ENCODE peak calls at places on chromosomes 2 and 18, in five cellular contexts. X, H, C, W and I are unnamed samples.

GRCh38 chr18:72187956-72188355 is 356.2 kb downstream of the CBLN2 start:
- DNase-seq in X (no peak), H (no peak), W (no peak), C (no peak), I (no peak)

GRCh38 chr2:68225119-68225632 is 27.2 kb downstream of the PPP3R1 start:
- DNase-seq in H (no peak), X (no peak), W (peak), C (no peak), I (no peak)

GRCh38 chr2:20634430-20635095 is 16.3 kb downstream of the HS1BP3 start:
- DNase-seq in X (peak), H (no peak), W (peak), C (peak), I (no peak)

GRCh38 chr2:117856415-117857210 is 42.1 kb downstream of the DDX18 start:
- DNase-seq in X (no peak), W (peak), H (no peak), C (no peak), I (no peak)

GRCh38 chr2:128169933-128170709 is 79.1 kb downstream of the UGGT1 start:
- DNase-seq in C (no peak), W (no peak), H (no peak), X (no peak), I (no peak)

GRCh38 chr2:171598713-171599319 is 76.5 kb downstream of the CYBRD1 start:
- DNase-seq in H (peak), C (peak), W (peak), X (no peak), I (no peak)

GRCh38 chr2:178233428-178233827 is 39.1 kb downstream of the OSBPL6 start:
- DNase-seq in C (no peak), W (no peak), X (no peak), H (no peak), I (no peak)

GRCh38 chr2:113273031-113273551 is 5.6 kb downstream of the PAX8 start:
- DNase-seq in X (no peak), W (peak), C (no peak), H (no peak), I (no peak)

GRCh38 chr2:16508061-16508851 is 157.4 kb downstream of the CYRIA start:
- DNase-seq in C (no peak), W (peak), H (no peak), X (peak), I (peak)

GRCh38 chr2:25557179-25558036 is 116.0 kb downstream of the DTNB start:
- DNase-seq in X (no peak), H (no peak), W (peak), C (no peak), I (no peak)

GRCh38 chr18:23143059-23143831 is 8.0 kb downstream of the CABLES1 start:
- DNase-seq in C (peak), W (peak), X (no peak), H (no peak), I (peak)

GRCh38 chr2:74414913-74415761 is 6.3 kb downstream of the C2orf81 start:
- DNase-seq in W (peak), H (peak), C (peak), X (peak), I (peak)

GRCh38 chr2:151306621-151307020 is 17.2 kb upstream of the NMI start:
- DNase-seq in C (no peak), H (no peak), W (no peak), X (no peak), I (no peak)

GRCh38 chr2:180573951-180574350 is 406.5 kb upstream of the UBE2E3 start:
- DNase-seq in W (no peak), H (no peak), X (no peak), C (no peak), I (no peak)

GRCh38 chr2:209990838-209991237 is 11.6 kb upstream of the RPE start:
- DNase-seq in H (no peak), W (no peak), C (no peak), X (no peak), I (no peak)

GRCh38 chr2:238601433-238602222 is 174.9 kb downstream of the ASB1 start:
- DNase-seq in C (peak), X (no peak), W (peak), H (no peak), I (no peak)

GRCh38 chr18:36448384-36449290 is 151.1 kb downstream of the FHOD3 start:
- DNase-seq in C (no peak), W (no peak), X (no peak), H (no peak), I (no peak)
- H3K4me3 ChIP-seq in C (no peak), W (no peak), X (no peak), H (no peak), I (no peak)

GRCh38 chr2:12430036-12430795 is 286.5 kb upstream of the TRIB2 start:
- DNase-seq in W (no peak), C (no peak), X (no peak), H (no peak), I (no peak)

GRCh38 chr2:12432985-12433640 is 283.6 kb upstream of the TRIB2 start:
- DNase-seq in H (no peak), C (no peak), W (no peak), X (no peak), I (no peak)

GRCh38 chr2:12436483-12436882 is 280.3 kb upstream of the TRIB2 start:
- DNase-seq in H (no peak), X (no peak), W (no peak), C (no peak), I (no peak)

GRCh38 chr2:12434609-12435008 is 282.1 kb upstream of the TRIB2 start:
- DNase-seq in X (no peak), C (no peak), H (no peak), W (no peak), I (no peak)

GRCh38 chr2:12433641-12433990 is 283.1 kb upstream of the TRIB2 start:
- DNase-seq in X (no peak), C (no peak), W (peak), H (no peak), I (no peak)
- TF ChIP-seq CTCF in X (no peak), C (no peak), W (no peak), H (no peak), I (no peak)

GRCh38 chr2:226800941-226801784 is 1.5 kb upstream of the IRS1 start:
- DNase-seq in C (peak), H (peak), X (peak), W (peak), I (peak)
- TF ChIP-seq POLR2A in C (peak), H (peak), X (peak), W (peak), I (no peak)

GRCh38 chr18:58222439-58223125 is 178.6 kb downstream of the NEDD4L start:
- DNase-seq in W (no peak), C (no peak), X (no peak), H (no peak), I (no peak)

GRCh38 chr18:58224425-58224750 is 180.4 kb downstream of the NEDD4L start:
- DNase-seq in H (no peak), W (no peak), C (no peak), X (no peak), I (no peak)

GRCh38 chr18:58226476-58226875 is 182.4 kb downstream of the NEDD4L start:
- DNase-seq in H (no peak), X (no peak), C (no peak), W (no peak), I (no peak)

GRCh38 chr18:58225101-58225500 is 181.1 kb downstream of the NEDD4L start:
- DNase-seq in C (no peak), H (no peak), W (peak), X (no peak), I (no peak)

GRCh38 chr18:58223717-58224424 is 179.8 kb downstream of the NEDD4L start:
- DNase-seq in C (peak), H (no peak), X (no peak), W (peak), I (peak)
- H3K4me3 ChIP-seq in C (no peak), H (peak), X (no peak), W (no peak), I (no peak)